ENCODE peak calls at places on chromosome 16, in six cellular contexts. One of them, this sample, is unnamed.
A peak's percentile ranks its signal among the peaks of the same experiment; 100 is the strongest.

GRCh38 chr16:2535644-2536021 is 2.2 kb upstream of the PDPK1 start:
- DNase-seq in IMR-90: peak; percentile 93
- DNase-seq in mesendoderm: no peak
- DNase-seq in fibroblast of lung: peak; percentile 75
- DNase-seq in GM23248: peak; percentile 90
- DNase-seq in mammary epithelial cell: no peak
- DNase-seq in this sample: peak; percentile 64

GRCh38 chr16:23125277-23125676 is 24.0 kb downstream of the USP31 start:
- DNase-seq in fibroblast of lung: no peak
- DNase-seq in mesendoderm: no peak
- DNase-seq in mammary epithelial cell: no peak
- DNase-seq in IMR-90: no peak
- DNase-seq in GM23248: no peak
- DNase-seq in this sample: no peak

GRCh38 chr16:48384982-48385271 is 286 bp downstream of the SIAH1 start:
- DNase-seq in mesendoderm: no peak
- DNase-seq in GM23248: no peak
- DNase-seq in IMR-90: no peak
- DNase-seq in fibroblast of lung: peak; percentile 33
- DNase-seq in mammary epithelial cell: no peak
- DNase-seq in this sample: no peak

GRCh38 chr16:68664297-68664696 is 19.2 kb downstream of the CDH3 start:
- DNase-seq in mammary epithelial cell: no peak
- DNase-seq in mesendoderm: no peak
- DNase-seq in IMR-90: no peak
- DNase-seq in fibroblast of lung: peak; percentile 68
- DNase-seq in GM23248: peak; percentile 73
- DNase-seq in this sample: peak; percentile 49

GRCh38 chr16:55725055-55725777 is 69.4 kb downstream of the SLC6A2 start:
- DNase-seq in mammary epithelial cell: no peak
- DNase-seq in mesendoderm: no peak
- DNase-seq in IMR-90: no peak
- DNase-seq in fibroblast of lung: no peak
- DNase-seq in GM23248: no peak
- DNase-seq in this sample: no peak

GRCh38 chr16:12815361-12815760 is 11.7 kb upstream of the CPPED1 start:
- DNase-seq in mammary epithelial cell: no peak
- DNase-seq in IMR-90: no peak
- DNase-seq in GM23248: peak; percentile 41
- DNase-seq in fibroblast of lung: no peak
- DNase-seq in mesendoderm: no peak
- DNase-seq in this sample: no peak

GRCh38 chr16:61580579-61580978 is 455.7 kb downstream of the CDH8 start:
- DNase-seq in IMR-90: no peak
- DNase-seq in mammary epithelial cell: no peak
- DNase-seq in fibroblast of lung: no peak
- DNase-seq in mesendoderm: no peak
- DNase-seq in GM23248: no peak
- DNase-seq in this sample: no peak

GRCh38 chr16:89785523-89786155 is 30.8 kb downstream of the FANCA start:
- DNase-seq in fibroblast of lung: no peak
- DNase-seq in IMR-90: no peak
- DNase-seq in GM23248: no peak
- DNase-seq in mammary epithelial cell: no peak
- DNase-seq in mesendoderm: no peak
- DNase-seq in this sample: no peak

GRCh38 chr16:73066927-73067670 is 19.2 kb upstream of the ZFHX3 start:
- DNase-seq in GM23248: peak; percentile 61
- DNase-seq in mesendoderm: no peak
- DNase-seq in IMR-90: peak; percentile 75
- DNase-seq in mammary epithelial cell: no peak
- DNase-seq in fibroblast of lung: peak; percentile 65
- DNase-seq in this sample: no peak

GRCh38 chr16:80375973-80376372 is 164.8 kb upstream of the DYNLRB2 start:
- DNase-seq in GM23248: no peak
- DNase-seq in fibroblast of lung: no peak
- DNase-seq in IMR-90: no peak
- DNase-seq in mesendoderm: no peak
- DNase-seq in mammary epithelial cell: no peak
- DNase-seq in this sample: no peak

GRCh38 chr16:28846933-28847273 is 755 bp upstream of the TUFM start:
- DNase-seq in GM23248: peak; percentile 38
- DNase-seq in mesendoderm: no peak
- DNase-seq in IMR-90: peak; percentile 6
- DNase-seq in fibroblast of lung: no peak
- DNase-seq in mammary epithelial cell: no peak
- DNase-seq in this sample: no peak

DNA sequence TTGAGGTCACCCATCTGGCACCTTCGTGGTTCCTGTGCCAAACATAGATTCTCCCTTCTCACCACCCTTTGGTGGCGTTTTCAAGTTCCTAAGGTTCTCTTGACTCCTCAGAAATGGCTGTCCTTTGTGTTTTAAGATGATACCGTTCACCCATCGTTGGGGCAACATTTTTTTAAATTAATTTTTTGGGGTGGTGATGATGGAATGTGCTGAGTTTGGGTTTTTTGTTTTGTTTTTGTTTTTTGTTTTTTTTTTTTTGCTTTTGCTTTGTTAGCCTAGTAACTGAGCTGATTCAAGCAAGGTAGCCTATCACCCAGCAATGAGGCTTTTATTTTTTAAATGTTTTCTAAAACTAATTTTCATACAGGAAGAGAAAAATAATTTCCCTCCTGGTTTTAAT is 2.6 kb downstream of the CHST4 start:
- DNase-seq in mesendoderm: no peak
- DNase-seq in fibroblast of lung: no peak
- DNase-seq in GM23248: no peak
- DNase-seq in IMR-90: no peak
- DNase-seq in mammary epithelial cell: no peak
- DNase-seq in this sample: no peak
- H3K9ac ChIP-seq in mesendoderm: no peak overlapping the region
- H3K9ac ChIP-seq in fibroblast of lung: no peak overlapping the region
- H3K9ac ChIP-seq in GM23248: no peak overlapping the region
- H3K9ac ChIP-seq in IMR-90: no peak overlapping the region
- H3K9ac ChIP-seq in mammary epithelial cell: no peak overlapping the region
- H3K9ac ChIP-seq in this sample: no peak overlapping the region

GRCh38 chr16:86566966-86567700 is 504 bp downstream of the FOXC2 start:
- DNase-seq in mesendoderm: peak; percentile 64
- DNase-seq in fibroblast of lung: peak; percentile 82
- DNase-seq in GM23248: peak; percentile 82
- DNase-seq in mammary epithelial cell: peak; percentile 73
- DNase-seq in IMR-90: peak; percentile 62
- DNase-seq in this sample: peak; percentile 76
- H3K4me3 ChIP-seq in mesendoderm: peak overlapping the region; percentile 19
- H3K4me3 ChIP-seq in fibroblast of lung: peak overlapping the region; percentile 77
- H3K4me3 ChIP-seq in GM23248: peak overlapping the region; percentile 79
- H3K4me3 ChIP-seq in mammary epithelial cell: peak overlapping the region; percentile 77
- H3K4me3 ChIP-seq in IMR-90: peak overlapping the region; percentile 98
- H3K4me3 ChIP-seq in this sample: peak overlapping the region; percentile 97

GRCh38 chr16:1297413-1297773 is 12.0 kb upstream of the UBE2I start:
- DNase-seq in mesendoderm: no peak
- DNase-seq in IMR-90: no peak
- DNase-seq in fibroblast of lung: no peak
- DNase-seq in mammary epithelial cell: no peak
- DNase-seq in GM23248: no peak
- DNase-seq in this sample: no peak
- H3K9ac ChIP-seq in mesendoderm: no peak overlapping the region
- H3K9ac ChIP-seq in IMR-90: no peak overlapping the region
- H3K9ac ChIP-seq in fibroblast of lung: no peak overlapping the region
- H3K9ac ChIP-seq in mammary epithelial cell: peak overlapping the region; percentile 53
- H3K9ac ChIP-seq in GM23248: peak overlapping the region; percentile 34
- H3K9ac ChIP-seq in this sample: peak overlapping the region; percentile 43

GRCh38 chr16:49484454-49484853 is 110.8 kb downstream of the C16orf78 start:
- DNase-seq in fibroblast of lung: no peak
- DNase-seq in GM23248: peak; percentile 36
- DNase-seq in IMR-90: no peak
- DNase-seq in mesendoderm: peak; percentile 73
- DNase-seq in mammary epithelial cell: no peak
- DNase-seq in this sample: no peak
- H3K4me3 ChIP-seq in fibroblast of lung: no peak overlapping the region
- H3K4me3 ChIP-seq in GM23248: no peak overlapping the region
- H3K4me3 ChIP-seq in IMR-90: no peak overlapping the region
- H3K4me3 ChIP-seq in mesendoderm: no peak overlapping the region
- H3K4me3 ChIP-seq in mammary epithelial cell: no peak overlapping the region
- H3K4me3 ChIP-seq in this sample: no peak overlapping the region